ENCODE peak calls at places on chromosomes 13 and 19, in ten cellular contexts. L is heart right ventricle; V is breast epithelium; B is effector memory CD4-positive, alpha-beta T cell; F is GM23338; C is mammary epithelial cell; M is cardiac muscle cell; E is neuronal stem cell; X is left lung; D is adrenal gland. K is an unnamed sample. For H3K27me3, the result is how much of the 10 kb centered on the place peaks cover.

GRCh38 chr13:69950160-69950559 is 157.5 kb upstream of the ATXN8OS start:
- DNase-seq in V (no peak), C (no peak), X (no peak), L (no peak), E (no peak), B (no peak), D (no peak), M (no peak), F (no peak), K (no peak)

GRCh38 chr13:36282818-36283432 is 14.7 kb downstream of the CCDC169 start:
- DNase-seq in E (peak), V (no peak), X (no peak), B (no peak), F (peak), D (no peak), L (no peak), C (peak), M (peak), K (no peak)

GRCh38 chr19:6736169-6736916 is 1.0 kb downstream of the GPR108 start:
- DNase-seq in B (peak), M (peak), F (peak), V (peak), D (peak), L (peak), X (peak), E (peak), C (peak), K (peak)

GRCh38 chr13:19838726-19839342 is 24.6 kb downstream of the ZMYM5 start:
- DNase-seq in L (no peak), F (no peak), B (no peak), D (no peak), X (no peak), E (no peak), V (no peak), M (no peak), C (no peak), K (no peak)

GRCh38 chr13:82407321-82407720 is 1475.0 kb downstream of the SLITRK1 start:
- DNase-seq in C (no peak), X (no peak), B (no peak), M (no peak), D (no peak), V (no peak), E (no peak), F (peak), L (no peak), K (no peak)

GRCh38 chr19:29927944-29928669 is 13.9 kb upstream of the URI1 start:
- DNase-seq in M (peak), L (no peak), C (no peak), X (no peak), F (peak), B (no peak), D (no peak), V (no peak), E (no peak), K (no peak)

GRCh38 chr13:40381935-40382764 is 284.3 kb downstream of the FOXO1 start:
- DNase-seq in X (no peak), C (no peak), D (no peak), F (no peak), E (no peak), B (no peak), L (peak), M (no peak), V (no peak), K (no peak)

GRCh38 chr13:112956516-112957294 is 12.3 kb upstream of the MCF2L start:
- DNase-seq in M (no peak), D (no peak), V (no peak), X (no peak), C (no peak), E (peak), F (no peak), L (no peak), B (no peak), K (no peak)

GRCh38 chr19:4139614-4140236 is 13.7 kb upstream of the CREB3L3 start:
- DNase-seq in C (peak), X (peak), E (peak), V (peak), M (peak), B (peak), L (peak), F (peak), D (peak), K (peak)

GRCh38 chr19:56294557-56294956 is 20.1 kb downstream of the ZSCAN5A start:
- DNase-seq in V (no peak), M (no peak), F (no peak), X (no peak), C (peak), L (no peak), E (no peak), B (no peak), D (no peak), K (no peak)

GRCh38 chr13:114143806-114144605 is 11.6 kb upstream of the RASA3 start:
- DNase-seq in C (no peak), X (no peak), F (peak), B (no peak), D (no peak), V (no peak), E (no peak), L (no peak), M (peak), K (peak)

GRCh38 chr13:113906566-113906965 is 42.7 kb upstream of the GAS6 start:
- DNase-seq in X (no peak), D (no peak), C (no peak), F (no peak), M (no peak), V (peak), E (no peak), L (no peak), B (no peak), K (no peak)

GRCh38 chr13:109737606-109738005 is 48.8 kb downstream of the IRS2 start:
- DNase-seq in L (no peak), F (no peak), B (no peak), E (no peak), D (peak), X (no peak), V (no peak), C (peak), M (peak), K (no peak)

GRCh38 chr13:51235186-51235585 is 13.0 kb downstream of the FAM124A start:
- DNase-seq in V (no peak), F (no peak), L (no peak), D (no peak), B (no peak), C (no peak), E (no peak), X (no peak), M (no peak), K (no peak)

GRCh38 chr13:96089139-96089538 is 768 bp upstream of the HS6ST3 start:
- DNase-seq in V (no peak), F (no peak), C (no peak), X (no peak), B (no peak), M (no peak), D (no peak), E (no peak), L (no peak), K (no peak)
- H3K27me3 ChIP-seq in V (half or more), F (half or more), C (under half), X (half or more), B (under half), M (half or more), D (under half), E (half or more), L (half or more), K (under half)

DNA sequence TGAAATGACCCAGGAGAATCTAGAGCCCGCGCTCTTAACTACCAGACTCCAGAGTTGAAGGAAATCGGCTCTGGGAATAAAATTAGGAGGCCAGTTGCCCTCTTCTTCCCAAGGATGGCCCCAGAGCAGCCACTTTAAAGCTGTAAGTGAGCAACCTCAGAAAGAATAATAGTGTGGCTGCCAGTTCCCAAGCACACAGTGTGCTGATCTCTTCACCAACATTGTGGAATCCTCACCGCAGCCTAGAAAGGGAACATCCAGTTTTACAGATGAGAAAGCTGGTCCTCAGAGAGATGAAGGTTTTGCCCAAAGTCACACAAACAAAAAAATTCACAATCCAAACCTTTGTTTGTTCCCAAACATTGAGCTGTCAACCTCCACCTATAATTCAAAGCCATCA is 39.6 kb downstream of the HSPH1 start:
- DNase-seq in F (no peak), V (no peak), X (no peak), B (no peak), E (no peak), M (no peak), L (no peak), C (no peak), D (no peak), K (no peak)
- H3K27me3 ChIP-seq in F (under half), V (under half), X (under half), B (under half), E (under half), M (under half), L (under half), C (under half), D (under half), K (under half)

GRCh38 chr19:2714531-2715269 is 6.5 kb downstream of the DIRAS1 start:
- DNase-seq in D (no peak), L (no peak), F (no peak), X (no peak), M (no peak), C (no peak), E (no peak), B (no peak), V (no peak), K (no peak)
- H3K27me3 ChIP-seq in D (under half), L (under half), F (under half), X (under half), M (under half), C (under half), E (under half), B (under half), V (under half), K (under half)

DNA sequence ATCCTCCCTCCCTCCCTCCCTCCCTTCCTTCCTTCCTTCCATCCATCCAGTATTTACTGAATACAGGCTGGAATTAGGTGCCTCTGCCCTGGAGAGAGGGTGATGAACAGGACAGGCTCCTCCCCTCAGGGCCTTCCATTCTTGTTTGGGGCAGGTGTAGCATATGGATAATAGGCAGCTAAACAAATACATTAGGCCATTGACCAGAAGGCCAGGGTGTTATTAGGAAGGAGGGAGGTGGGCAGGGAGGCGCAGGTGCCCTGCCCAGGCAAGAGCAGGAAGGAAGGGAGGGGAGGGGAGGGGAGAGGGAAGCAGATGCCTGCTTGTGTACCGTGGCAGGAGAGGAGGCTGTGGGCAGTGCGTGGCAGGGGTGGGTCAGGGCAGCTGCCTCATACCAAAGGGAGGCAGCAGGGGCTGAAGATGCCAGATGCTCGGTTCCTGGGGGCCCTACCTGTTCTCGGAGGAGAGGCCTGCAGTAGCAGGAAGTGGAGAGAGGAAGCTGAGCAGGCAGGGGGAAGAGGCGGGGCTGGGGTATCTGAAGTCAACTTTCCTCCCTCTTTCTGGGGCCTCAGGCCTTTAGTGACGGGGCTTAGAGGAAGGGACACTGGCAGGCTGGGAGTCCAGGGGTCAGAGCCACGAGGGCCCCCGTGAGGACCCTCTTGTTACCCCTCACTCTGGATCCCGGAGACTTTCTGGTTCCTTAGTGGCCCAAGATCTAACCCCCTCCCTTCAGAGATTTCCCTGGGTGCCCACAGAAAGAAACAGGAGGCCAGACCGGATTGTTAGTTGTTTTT is at the start of gene RINL:
- DNase-seq in V (no peak), E (no peak), C (no peak), B (peak), X (peak), F (peak), M (no peak), L (no peak), D (no peak), K (peak)
- H3K27me3 ChIP-seq in V (under half), E (under half), C (under half), B (under half), X (under half), F (under half), M (under half), L (under half), D (under half), K (under half)

DNA sequence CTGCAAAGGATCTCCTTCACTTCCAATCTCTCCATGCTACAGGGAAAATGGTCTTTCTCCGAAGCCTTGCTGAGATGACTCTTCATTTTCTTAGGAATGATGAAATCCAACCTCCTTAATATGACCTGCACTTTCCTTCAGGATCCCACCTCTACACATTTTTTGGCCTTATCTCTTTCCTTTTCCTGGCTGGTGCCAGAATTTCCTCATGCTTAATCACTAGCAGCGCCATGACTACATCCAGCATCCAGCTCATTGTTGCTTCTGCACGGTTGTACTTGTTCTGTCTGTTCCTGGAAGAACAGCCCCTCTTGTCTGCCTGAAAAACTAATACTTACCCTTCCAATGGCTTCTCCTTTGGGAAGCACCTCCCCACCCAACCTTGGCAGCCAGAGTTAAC is 68.4 kb downstream of the TEX26 start:
- DNase-seq in E (no peak), F (no peak), V (no peak), L (no peak), B (no peak), X (no peak), D (peak), M (no peak), C (no peak), K (no peak)
- H3K27me3 ChIP-seq in E (under half), F (under half), V (under half), L (under half), B (under half), X (under half), D (under half), M (under half), C (under half), K (under half)

GRCh38 chr13:96766311-96766710 is 228.0 kb downstream of the OXGR1 start:
- DNase-seq in E (no peak), L (no peak), F (no peak), V (no peak), M (no peak), B (no peak), D (no peak), X (no peak), C (no peak), K (no peak)
- H3K27me3 ChIP-seq in E (under half), L (under half), F (under half), V (under half), M (under half), B (under half), D (under half), X (under half), C (under half), K (under half)

GRCh38 chr13:27919934-27920676 is at the start of gene PDX1:
- DNase-seq in L (peak), F (peak), E (peak), V (no peak), D (no peak), M (peak), X (no peak), C (peak), B (no peak), K (no peak)

GRCh38 chr13:27921961-27922910 is 2.4 kb downstream of the PDX1 start:
- DNase-seq in X (no peak), L (no peak), M (no peak), B (no peak), V (no peak), E (peak), F (peak), D (no peak), C (no peak), K (no peak)

GRCh38 chr13:27919299-27919933 is 384 bp upstream of the PDX1 start:
- DNase-seq in L (no peak), C (no peak), B (no peak), F (no peak), X (no peak), D (no peak), E (no peak), M (no peak), V (no peak), K (no peak)

GRCh38 chr13:27921421-27921960 is 1.7 kb downstream of the PDX1 start:
- DNase-seq in L (no peak), M (no peak), E (peak), X (no peak), D (no peak), V (no peak), F (peak), C (no peak), B (no peak), K (no peak)

DNA sequence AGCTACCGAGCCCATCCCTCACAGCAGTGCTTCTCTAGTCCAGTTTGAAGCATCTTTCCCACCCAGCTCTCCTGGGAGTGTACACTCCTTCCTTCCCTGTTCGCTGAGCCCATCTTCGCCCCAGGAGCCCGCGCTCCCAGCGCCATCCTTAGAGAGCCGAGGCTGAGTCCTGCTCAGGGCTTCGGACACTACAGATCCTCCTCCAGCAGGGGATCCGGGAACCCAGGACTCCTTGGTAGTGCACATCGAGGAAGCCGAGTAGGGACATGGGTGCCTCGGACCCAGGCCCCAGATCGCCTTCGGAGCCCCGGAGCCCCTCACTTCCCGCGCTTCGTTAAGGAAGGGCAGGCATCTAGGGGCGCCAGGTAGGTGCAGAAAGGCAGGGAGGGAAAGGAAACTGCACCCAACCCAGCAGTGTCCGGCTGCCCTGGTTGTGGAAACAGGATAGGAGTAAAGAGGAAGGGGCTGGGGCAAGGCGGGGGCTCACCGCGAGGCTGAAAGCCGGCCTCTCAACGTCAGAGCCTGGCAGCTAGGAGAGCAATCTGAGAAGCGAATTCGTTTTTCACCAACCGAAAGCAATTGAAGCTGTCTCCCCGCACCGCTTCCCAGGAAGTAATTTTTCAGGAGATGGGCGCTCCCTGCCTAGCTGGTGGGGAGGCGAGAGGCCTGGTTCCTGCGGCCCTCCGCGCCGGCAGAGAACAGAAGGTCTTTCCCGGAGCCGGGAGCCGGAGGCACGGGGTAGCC is 1.0 kb downstream of the PDX1 start:
- DNase-seq in D (no peak), V (no peak), B (no peak), M (peak), C (peak), E (peak), F (peak), X (no peak), L (no peak), K (no peak)
- H3K27me3 ChIP-seq in D (half or more), V (half or more), B (half or more), M (half or more), C (half or more), E (half or more), F (half or more), X (half or more), L (half or more), K (half or more)

GRCh38 chr13:43783820-43784219 is 3.0 kb downstream of the ENOX1 start:
- DNase-seq in V (no peak), X (no peak), E (no peak), F (peak), D (no peak), L (no peak), B (no peak), M (no peak), C (peak), K (no peak)

GRCh38 chr13:43776680-43777079 is 10.1 kb downstream of the ENOX1 start:
- DNase-seq in L (no peak), F (peak), B (no peak), V (no peak), D (no peak), C (no peak), M (no peak), E (no peak), X (no peak), K (no peak)

GRCh38 chr13:43784491-43784890 is 2.3 kb downstream of the ENOX1 start:
- DNase-seq in V (no peak), C (no peak), X (no peak), L (no peak), F (no peak), M (no peak), E (no peak), B (no peak), D (no peak), K (no peak)

GRCh38 chr13:43782686-43783085 is 4.1 kb downstream of the ENOX1 start:
- DNase-seq in B (no peak), E (no peak), C (peak), L (no peak), V (no peak), F (no peak), M (no peak), D (no peak), X (no peak), K (no peak)

GRCh38 chr13:43780666-43781065 is 6.1 kb downstream of the ENOX1 start:
- DNase-seq in B (no peak), E (no peak), L (no peak), X (no peak), C (no peak), D (no peak), V (no peak), F (peak), M (no peak), K (no peak)
- H3K27me3 ChIP-seq in B (under half), E (under half), L (under half), X (under half), C (under half), D (under half), V (under half), F (half or more), M (half or more), K (under half)

GRCh38 chr19:33779849-33780248 is 16.8 kb upstream of the KCTD15 start:
- DNase-seq in X (no peak), F (no peak), C (no peak), B (no peak), L (no peak), E (no peak), D (no peak), M (no peak), V (no peak), K (no peak)

GRCh38 chr19:33781536-33781935 is 15.1 kb upstream of the KCTD15 start:
- DNase-seq in E (no peak), L (no peak), V (no peak), B (no peak), M (no peak), C (no peak), D (no peak), F (no peak), X (no peak), K (no peak)

GRCh38 chr19:33781996-33782395 is 14.7 kb upstream of the KCTD15 start:
- DNase-seq in L (no peak), V (no peak), D (no peak), B (peak), F (no peak), X (no peak), E (no peak), C (no peak), M (no peak), K (no peak)

GRCh38 chr19:33780251-33780650 is 16.4 kb upstream of the KCTD15 start:
- DNase-seq in X (no peak), D (no peak), B (no peak), F (no peak), L (no peak), M (no peak), V (no peak), C (no peak), E (no peak), K (no peak)

DNA sequence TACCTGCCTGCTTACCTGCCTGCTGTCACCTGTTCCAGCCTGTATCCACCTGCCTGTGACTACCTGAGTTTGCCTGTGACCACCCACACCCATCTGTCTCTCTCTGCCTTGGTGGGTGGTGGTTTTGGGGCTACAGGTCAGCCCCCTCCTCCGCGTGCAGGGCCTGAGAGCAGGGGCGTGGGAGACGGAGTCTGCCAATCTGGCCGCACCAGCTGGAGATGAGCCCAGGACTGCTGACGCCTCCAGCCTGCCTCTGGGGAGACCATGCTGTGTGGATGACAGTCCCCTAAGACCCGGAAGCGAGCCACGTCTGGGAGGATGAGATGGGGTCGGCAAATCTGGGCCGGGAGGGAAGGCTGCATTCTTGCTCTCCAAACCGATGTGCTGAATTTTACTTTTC is 15.9 kb upstream of the KCTD15 start:
- DNase-seq in V (no peak), D (no peak), C (no peak), E (no peak), B (no peak), L (no peak), X (no peak), M (no peak), F (no peak), K (no peak)
- H3K27me3 ChIP-seq in V (under half), D (under half), C (under half), E (under half), B (under half), L (under half), X (under half), M (under half), F (under half), K (under half)